ENCODE peak calls at places on chromosomes 5 and 9, in eight cellular contexts. Z is HCT116, L is HCEC 1CT, T is epithelial cell of esophagus, H is RWPE1, F is vagina, P is GM23338, O is T-helper 2 cell. V is an unnamed sample.

GRCh38 chr9:34072868-34073590 is 24.3 kb upstream of the UBAP2 start:
- DNase-seq in Z (no peak), L (peak; percentile 87), H (peak; percentile 87), F (no peak), T (peak; percentile 96), P (no peak), O (no peak), V (no peak)

GRCh38 chr9:90449213-90449925 is 193.3 kb downstream of the DIRAS2 start:
- DNase-seq in P (no peak), F (no peak), H (no peak), L (no peak), Z (no peak), O (no peak), T (no peak), V (no peak)

GRCh38 chr5:132764051-132764450 is 13.0 kb downstream of the SEPTIN8 start:
- DNase-seq in P (no peak), H (no peak), O (no peak), Z (no peak), T (no peak), L (no peak), F (no peak), V (no peak)

GRCh38 chr5:87210076-87210475 is 57.6 kb upstream of the RASA1 start:
- DNase-seq in P (no peak), O (no peak), H (no peak), T (no peak), Z (no peak), F (no peak), L (peak; percentile 19), V (no peak)

GRCh38 chr5:98468188-98468869 is 305.1 kb upstream of the RGMB start:
- DNase-seq in P (no peak), Z (no peak), L (peak; percentile 96), T (peak; percentile 87), F (no peak), O (no peak), H (peak; percentile 59), V (no peak)

GRCh38 chr5:67202830-67203229 is 6.2 kb upstream of the CD180 start:
- DNase-seq in P (no peak), T (no peak), F (no peak), L (no peak), Z (no peak), O (no peak), H (no peak), V (no peak)

GRCh38 chr5:151451626-151452520 is 4.5 kb downstream of the SLC36A1 start:
- DNase-seq in O (no peak), L (peak; percentile 50), Z (no peak), P (no peak), F (no peak), H (peak; percentile 38), T (peak; percentile 24), V (no peak)

GRCh38 chr5:68149189-68149588 is 66.4 kb upstream of the PIK3R1 start:
- DNase-seq in Z (no peak), F (no peak), O (no peak), L (peak; percentile 64), P (no peak), H (no peak), T (peak; percentile 2), V (no peak)

GRCh38 chr5:154133591-154133990 is 56.9 kb upstream of the GALNT10 start:
- DNase-seq in H (no peak), F (no peak), Z (no peak), O (no peak), P (no peak), L (no peak), T (no peak), V (no peak)

GRCh38 chr5:137619191-137619870 is 116.6 kb downstream of the KLHL3 start:
- DNase-seq in T (peak; percentile 70), H (peak; percentile 60), F (no peak), Z (no peak), L (peak; percentile 80), O (no peak), P (no peak), V (no peak)

V was measured in endothelial cell.